ENCODE peak calls at places on chromosomes 6 and 20, in seven cellular contexts. N is GM12878, O is K562, T is HCT116, F is HepG2, I is H1, G is SK-N-SH. C is an unnamed sample.

GRCh38 chr20:62751551-62752150 is 43.0 kb downstream of the NTSR1 start:
- DNase-seq in I (no peak), G (no peak), F (no peak), O (no peak), T (no peak), N (no peak), C (no peak)

GRCh38 chr6:139982652-139983051 is 608.2 kb upstream of the CITED2 start:
- DNase-seq in F (no peak), T (no peak), G (peak), N (no peak), O (no peak), I (no peak), C (peak)

GRCh38 chr6:4774715-4775590 is 1.3 kb upstream of the CDYL start:
- DNase-seq in G (peak), F (no peak), N (no peak), I (peak), T (no peak), O (no peak), C (no peak)

GRCh38 chr6:54987906-54988305 is 141.3 kb downstream of the FAM83B start:
- DNase-seq in G (no peak), N (no peak), T (no peak), I (no peak), O (no peak), F (no peak), C (no peak)

GRCh38 chr6:1890071-1890470 is 280.4 kb downstream of the FOXC1 start:
- DNase-seq in T (no peak), I (no peak), O (no peak), G (no peak), F (no peak), N (no peak), C (no peak)

GRCh38 chr20:61881416-61881815 is 184.3 kb downstream of the TAF4 start:
- DNase-seq in G (no peak), O (no peak), N (no peak), F (no peak), I (no peak), T (no peak), C (no peak)

GRCh38 chr6:100685747-100686146 is 195.4 kb downstream of the ASCC3 start:
- DNase-seq in O (no peak), N (no peak), G (no peak), F (no peak), T (no peak), I (no peak), C (no peak)

GRCh38 chr20:47719211-47719610 is 66.1 kb downstream of the SULF2 start:
- DNase-seq in F (no peak), T (no peak), O (no peak), G (no peak), N (no peak), I (no peak), C (no peak)

GRCh38 chr6:107331409-107332386 is 127.7 kb downstream of the PDSS2 start:
- DNase-seq in G (no peak), F (peak), O (no peak), N (no peak), I (no peak), T (no peak), C (no peak)

GRCh38 chr6:155212616-155213380 is 51.0 kb upstream of the CLDN20 start:
- DNase-seq in T (no peak), O (no peak), I (no peak), N (no peak), F (no peak), G (no peak), C (peak)

GRCh38 chr6:21596379-21597242 is 3.1 kb downstream of the SOX4 start:
- DNase-seq in F (no peak), G (peak), O (no peak), T (no peak), N (no peak), I (peak), C (peak)

GRCh38 chr6:46331461-46331860 is 159.8 kb downstream of the RCAN2 start:
- DNase-seq in O (no peak), N (no peak), G (no peak), F (no peak), T (no peak), I (no peak), C (no peak)

GRCh38 chr6:81565071-81565470 is 187.4 kb downstream of the TENT5A start:
- DNase-seq in F (no peak), I (no peak), O (no peak), T (no peak), N (no peak), G (no peak), C (no peak)

GRCh38 chr6:75759207-75759606 is 10.2 kb downstream of the MYO6 start:
- DNase-seq in F (no peak), G (no peak), N (no peak), I (no peak), O (no peak), T (no peak), C (no peak)

GRCh38 chr6:115986026-115986425 is 74.7 kb downstream of the FRK start:
- DNase-seq in F (no peak), O (no peak), I (no peak), G (no peak), N (no peak), T (no peak), C (no peak)

GRCh38 chr6:89139509-89140346 is 6.1 kb upstream of the PM20D2 start:
- DNase-seq in G (no peak), O (no peak), T (no peak), F (no peak), N (no peak), I (no peak), C (no peak)

GRCh38 chr6:136289579-136290405 is at the start of gene BCLAF1:
- DNase-seq in T (peak), F (peak), O (peak), G (peak), I (peak), N (peak), C (peak)

GRCh38 chr6:19865178-19865577 is 28.0 kb downstream of the ID4 start:
- DNase-seq in T (no peak), N (no peak), O (no peak), I (no peak), G (no peak), F (no peak), C (no peak)

GRCh38 chr20:63061701-63062100 is 54.9 kb upstream of the BHLHE23 start:
- DNase-seq in G (no peak), F (no peak), I (no peak), O (no peak), T (no peak), N (no peak), C (no peak)

GRCh38 chr20:56001890-56002289 is 3.4 kb downstream of the CBLN4 start:
- DNase-seq in O (no peak), I (no peak), N (no peak), G (no peak), T (no peak), F (no peak), C (no peak)

GRCh38 chr20:56005389-56005715 is at the start of gene CBLN4:
- DNase-seq in N (no peak), I (peak), G (no peak), F (no peak), T (no peak), O (no peak), C (no peak)

GRCh38 chr20:56003966-56004365 is 1.4 kb downstream of the CBLN4 start:
- DNase-seq in T (no peak), N (no peak), I (no peak), F (no peak), G (peak), O (no peak), C (peak)

GRCh38 chr20:56003111-56003800 is 2.1 kb downstream of the CBLN4 start:
- DNase-seq in N (no peak), F (no peak), G (peak), O (no peak), I (peak), T (no peak), C (peak)

DNA sequence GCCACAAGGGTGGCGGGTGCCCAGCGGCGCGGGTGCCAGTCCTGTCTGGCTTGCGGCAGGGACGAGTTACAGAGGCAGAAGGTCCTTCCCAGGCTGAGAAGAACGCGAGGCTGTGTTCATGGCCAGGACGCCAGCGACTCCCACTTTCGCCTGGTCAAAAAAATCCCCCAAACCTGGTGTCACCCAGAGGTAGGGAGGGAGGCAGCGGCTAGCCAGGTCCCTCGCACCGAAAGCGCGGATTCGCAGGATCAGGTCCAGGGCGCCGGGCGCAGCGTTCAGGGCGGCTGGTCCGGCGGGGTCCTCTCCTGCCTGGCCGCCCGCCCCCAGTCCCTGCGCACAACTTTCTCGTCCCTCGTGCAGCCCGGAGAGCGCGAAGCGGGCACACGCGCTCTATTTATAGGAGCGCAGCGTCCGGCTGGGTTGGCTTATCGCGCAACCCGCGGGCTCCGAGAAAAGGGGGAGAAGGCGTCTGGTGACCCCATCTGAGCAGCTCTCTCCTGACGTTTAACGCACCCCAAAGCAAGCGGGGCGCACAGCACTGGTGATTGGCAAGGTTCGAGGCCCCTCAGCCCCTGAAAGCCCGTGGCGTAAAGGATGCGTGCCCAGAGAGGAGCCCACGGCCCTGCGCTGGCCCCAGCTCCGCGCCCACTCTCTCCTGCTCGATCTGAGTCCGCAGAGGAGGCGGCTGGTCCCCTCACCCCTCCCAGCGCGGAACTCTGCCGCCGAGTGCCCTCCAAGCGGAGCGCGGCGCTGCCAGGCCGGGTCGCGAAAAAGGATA is 519 bp downstream of the CBLN4 start:
- DNase-seq in T (no peak), O (no peak), I (peak), F (no peak), G (peak), N (no peak), C (no peak)
- TF ChIP-seq JUND in T (no peak), O (no peak), I (no peak), F (no peak), G (no peak), N (no peak), C (no peak)

GRCh38 chr6:34201455-34202098 is 35.1 kb upstream of the HMGA1 start:
- DNase-seq in I (no peak), T (no peak), G (no peak), N (no peak), O (no peak), F (no peak), C (no peak)
- TF ChIP-seq JUND in I (no peak), T (no peak), G (no peak), N (no peak), O (no peak), F (no peak), C (no peak)

GRCh38 chr20:41412324-41412723 is 45.7 kb upstream of the EMILIN3 start:
- DNase-seq in T (no peak), G (no peak), O (no peak), F (no peak), I (no peak), N (no peak), C (no peak)

GRCh38 chr20:41411458-41411857 is 44.8 kb upstream of the EMILIN3 start:
- DNase-seq in G (no peak), O (no peak), F (no peak), T (no peak), I (no peak), N (no peak), C (peak)

GRCh38 chr20:41408986-41409385 is 42.4 kb upstream of the EMILIN3 start:
- DNase-seq in N (no peak), T (no peak), G (peak), I (no peak), F (no peak), O (no peak), C (no peak)

GRCh38 chr20:41415191-41415590 is 48.6 kb upstream of the EMILIN3 start:
- DNase-seq in O (no peak), G (no peak), N (no peak), T (no peak), F (no peak), I (no peak), C (no peak)

DNA sequence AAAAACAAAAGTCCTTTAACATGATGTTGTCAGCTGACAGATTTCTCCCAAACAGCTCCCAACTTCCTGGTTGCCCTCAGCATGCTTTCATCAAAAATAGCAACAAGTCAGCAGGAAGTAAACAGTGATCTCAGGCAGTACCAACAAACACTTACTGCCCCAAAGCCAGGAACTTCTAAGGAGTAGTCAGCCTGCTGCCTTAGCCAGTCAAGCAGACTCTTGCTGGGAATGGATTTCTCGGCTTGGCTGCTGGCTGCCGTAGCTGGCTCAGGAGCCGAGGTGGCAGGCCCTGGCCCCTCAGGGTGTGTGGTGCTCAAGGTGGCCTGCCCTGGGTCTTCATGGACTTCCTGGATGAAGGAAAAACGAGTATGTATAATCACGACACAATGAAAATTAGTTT is 46.6 kb upstream of the EMILIN3 start:
- DNase-seq in I (no peak), N (no peak), F (no peak), O (no peak), G (no peak), T (no peak), C (peak)
- TF ChIP-seq JUND in I (no peak), N (no peak), F (no peak), O (no peak), G (no peak), T (no peak), C (no peak)

DNA sequence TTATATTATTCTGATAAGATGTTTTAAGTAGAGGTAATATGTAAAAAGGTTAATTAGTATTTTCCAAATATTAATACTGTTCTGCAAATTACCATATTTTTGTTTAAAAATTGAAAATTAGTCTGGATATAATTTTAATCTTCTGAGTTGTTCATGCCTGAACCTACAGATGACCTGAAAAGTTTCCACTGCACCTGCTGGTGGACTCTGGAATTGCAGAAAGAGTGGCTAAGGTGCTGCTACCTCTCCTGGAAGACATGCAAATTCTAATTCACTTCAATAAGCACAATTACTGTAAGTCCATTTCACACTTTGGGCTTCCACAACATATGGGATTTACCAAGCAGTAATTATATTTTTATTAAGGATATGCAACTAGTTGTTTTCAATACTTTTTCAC is 77.7 kb upstream of the OLIG3 start:
- DNase-seq in F (peak), G (peak), I (peak), O (peak), T (peak), N (no peak), C (no peak)
- TF ChIP-seq JUND in F (no peak), G (no peak), I (no peak), O (no peak), T (no peak), N (no peak), C (no peak)